ENCODE peak calls at places on chromosome 9, in ten cellular contexts. One of them, this sample, is unnamed.

GRCh38 chr9:92468206-92468605 is 14.1 kb downstream of the ASPN start:
- DNase-seq in LoVo: no peak
- DNase-seq in CD8-positive, alpha-beta memory T cell: no peak
- DNase-seq in breast epithelium: no peak
- DNase-seq in mucosa of descending colon: no peak
- DNase-seq in G401: no peak
- DNase-seq in stimulated activated CD4-positive, alpha-beta T cell treated with anti-CD3 and anti-CD28 coated beads, Interleukin-4, amount 100 ng/mL, for 24 hours: no peak
- DNase-seq in NT2/D1: no peak
- DNase-seq in posterior cingulate gyrus: no peak
- DNase-seq in NCI-H2107: no peak
- DNase-seq in this sample: no peak

GRCh38 chr9:18268381-18268780 is 205.6 kb upstream of the ADAMTSL1 start:
- DNase-seq in LoVo: no peak
- DNase-seq in CD8-positive, alpha-beta memory T cell: no peak
- DNase-seq in breast epithelium: peak
- DNase-seq in mucosa of descending colon: no peak
- DNase-seq in G401: no peak
- DNase-seq in stimulated activated CD4-positive, alpha-beta T cell treated with anti-CD3 and anti-CD28 coated beads, Interleukin-4, amount 100 ng/mL, for 24 hours: no peak
- DNase-seq in NT2/D1: no peak
- DNase-seq in posterior cingulate gyrus: no peak
- DNase-seq in NCI-H2107: no peak
- DNase-seq in this sample: no peak

GRCh38 chr9:127074561-127075548 is 47.6 kb downstream of the ANGPTL2 start:
- DNase-seq in LoVo: peak
- DNase-seq in CD8-positive, alpha-beta memory T cell: no peak
- DNase-seq in breast epithelium: no peak
- DNase-seq in mucosa of descending colon: no peak
- DNase-seq in G401: peak
- DNase-seq in stimulated activated CD4-positive, alpha-beta T cell treated with anti-CD3 and anti-CD28 coated beads, Interleukin-4, amount 100 ng/mL, for 24 hours: no peak
- DNase-seq in NT2/D1: no peak
- DNase-seq in posterior cingulate gyrus: no peak
- DNase-seq in NCI-H2107: no peak
- DNase-seq in this sample: no peak

GRCh38 chr9:15087031-15087417 is 176.8 kb upstream of the FREM1 start:
- DNase-seq in LoVo: no peak
- DNase-seq in CD8-positive, alpha-beta memory T cell: no peak
- DNase-seq in breast epithelium: no peak
- DNase-seq in mucosa of descending colon: no peak
- DNase-seq in G401: no peak
- DNase-seq in stimulated activated CD4-positive, alpha-beta T cell treated with anti-CD3 and anti-CD28 coated beads, Interleukin-4, amount 100 ng/mL, for 24 hours: no peak
- DNase-seq in NT2/D1: no peak
- DNase-seq in posterior cingulate gyrus: no peak
- DNase-seq in NCI-H2107: no peak
- DNase-seq in this sample: no peak

GRCh38 chr9:78866228-78867132 is 569.6 kb downstream of the PSAT1 start:
- DNase-seq in LoVo: peak
- DNase-seq in CD8-positive, alpha-beta memory T cell: no peak
- DNase-seq in breast epithelium: no peak
- DNase-seq in mucosa of descending colon: no peak
- DNase-seq in G401: no peak
- DNase-seq in stimulated activated CD4-positive, alpha-beta T cell treated with anti-CD3 and anti-CD28 coated beads, Interleukin-4, amount 100 ng/mL, for 24 hours: no peak
- DNase-seq in NT2/D1: no peak
- DNase-seq in posterior cingulate gyrus: no peak
- DNase-seq in NCI-H2107: no peak
- DNase-seq in this sample: no peak

GRCh38 chr9:71761938-71762353 is 6.4 kb downstream of the CEMIP2 start:
- DNase-seq in LoVo: no peak
- DNase-seq in CD8-positive, alpha-beta memory T cell: no peak
- DNase-seq in breast epithelium: no peak
- DNase-seq in mucosa of descending colon: no peak
- DNase-seq in G401: no peak
- DNase-seq in stimulated activated CD4-positive, alpha-beta T cell treated with anti-CD3 and anti-CD28 coated beads, Interleukin-4, amount 100 ng/mL, for 24 hours: no peak
- DNase-seq in NT2/D1: no peak
- DNase-seq in posterior cingulate gyrus: no peak
- DNase-seq in NCI-H2107: no peak
- DNase-seq in this sample: no peak

GRCh38 chr9:126151031-126151670 is 175.5 kb upstream of the MVB12B start:
- DNase-seq in LoVo: no peak
- DNase-seq in CD8-positive, alpha-beta memory T cell: no peak
- DNase-seq in breast epithelium: no peak
- DNase-seq in mucosa of descending colon: peak
- DNase-seq in G401: no peak
- DNase-seq in stimulated activated CD4-positive, alpha-beta T cell treated with anti-CD3 and anti-CD28 coated beads, Interleukin-4, amount 100 ng/mL, for 24 hours: no peak
- DNase-seq in NT2/D1: no peak
- DNase-seq in posterior cingulate gyrus: no peak
- DNase-seq in NCI-H2107: peak
- DNase-seq in this sample: no peak

GRCh38 chr9:13292782-13293181 is 13.3 kb upstream of the MPDZ start:
- DNase-seq in LoVo: no peak
- DNase-seq in CD8-positive, alpha-beta memory T cell: no peak
- DNase-seq in breast epithelium: no peak
- DNase-seq in mucosa of descending colon: no peak
- DNase-seq in G401: no peak
- DNase-seq in stimulated activated CD4-positive, alpha-beta T cell treated with anti-CD3 and anti-CD28 coated beads, Interleukin-4, amount 100 ng/mL, for 24 hours: no peak
- DNase-seq in NT2/D1: no peak
- DNase-seq in posterior cingulate gyrus: no peak
- DNase-seq in NCI-H2107: no peak
- DNase-seq in this sample: peak

GRCh38 chr9:130301483-130302286 is 36.1 kb downstream of the HMCN2 start:
- DNase-seq in LoVo: no peak
- DNase-seq in CD8-positive, alpha-beta memory T cell: no peak
- DNase-seq in breast epithelium: peak
- DNase-seq in mucosa of descending colon: peak
- DNase-seq in G401: no peak
- DNase-seq in stimulated activated CD4-positive, alpha-beta T cell treated with anti-CD3 and anti-CD28 coated beads, Interleukin-4, amount 100 ng/mL, for 24 hours: no peak
- DNase-seq in NT2/D1: no peak
- DNase-seq in posterior cingulate gyrus: no peak
- DNase-seq in NCI-H2107: no peak
- DNase-seq in this sample: no peak

GRCh38 chr9:93188426-93189368 is 4.8 kb downstream of the WNK2 start:
- DNase-seq in LoVo: no peak
- DNase-seq in CD8-positive, alpha-beta memory T cell: no peak
- DNase-seq in breast epithelium: no peak
- DNase-seq in mucosa of descending colon: peak
- DNase-seq in G401: no peak
- DNase-seq in stimulated activated CD4-positive, alpha-beta T cell treated with anti-CD3 and anti-CD28 coated beads, Interleukin-4, amount 100 ng/mL, for 24 hours: no peak
- DNase-seq in NT2/D1: no peak
- DNase-seq in posterior cingulate gyrus: no peak
- DNase-seq in NCI-H2107: no peak
- DNase-seq in this sample: no peak